ENCODE peak calls at places on chromosomes 3 and 15, in five cellular contexts. X, A, L, F and D are unnamed samples.

GRCh38 chr3:5278666-5279065 is 91.2 kb downstream of the EDEM1 start:
- DNase-seq in X (no peak), A (no peak), L (no peak), F (no peak), D (no peak)

GRCh38 chr15:94206463-94207167 is 24.7 kb upstream of the MCTP2 start:
- DNase-seq in X (no peak), A (no peak), L (no peak), F (no peak), D (no peak)

GRCh38 chr15:86571873-86572272 is 492.2 kb downstream of the AGBL1 start:
- DNase-seq in X (no peak), A (no peak), L (no peak), F (no peak), D (no peak)

GRCh38 chr3:98323425-98323824 is 30.2 kb upstream of the OR5K4 start:
- DNase-seq in X (no peak), A (no peak), L (no peak), F (no peak), D (no peak)

GRCh38 chr3:168165390-168166269 is 69.9 kb upstream of the GOLIM4 start:
- DNase-seq in X (peak), A (no peak), L (no peak), F (peak), D (peak)

GRCh38 chr3:78867409-78868372 is 900.1 kb downstream of the ROBO1 start:
- DNase-seq in X (no peak), A (no peak), L (no peak), F (no peak), D (no peak)

GRCh38 chr3:15305366-15305844 is 27.0 kb downstream of the SH3BP5 start:
- DNase-seq in X (no peak), A (peak), L (no peak), F (no peak), D (peak)

GRCh38 chr15:67175643-67176071 is 78.8 kb downstream of the AAGAB start:
- DNase-seq in X (no peak), A (no peak), L (no peak), F (no peak), D (no peak)

GRCh38 chr3:70386043-70386442 is 73.6 kb upstream of the MDFIC2 start:
- DNase-seq in X (no peak), A (no peak), L (no peak), F (no peak), D (no peak)

GRCh38 chr3:59246719-59247401 is 197.0 kb upstream of the CFAP20DC start:
- DNase-seq in X (no peak), A (no peak), L (no peak), F (no peak), D (no peak)

GRCh38 chr3:113268917-113269316 is 57.6 kb downstream of the BOC start:
- DNase-seq in X (no peak), A (no peak), L (no peak), F (no peak), D (no peak)

GRCh38 chr3:111915905-111916304 is 56.8 kb downstream of the PHLDB2 start:
- DNase-seq in X (no peak), A (no peak), L (no peak), F (no peak), D (no peak)

GRCh38 chr3:146491303-146491702 is 21.9 kb upstream of the PLSCR2 start:
- DNase-seq in X (no peak), A (no peak), L (no peak), F (no peak), D (no peak)

GRCh38 chr15:31325432-31325975 is 1.1 kb upstream of the KLF13 start:
- DNase-seq in X (no peak), A (peak), L (peak), F (peak), D (peak)

GRCh38 chr3:170259853-170260386 is 37.7 kb downstream of the PRKCI start:
- DNase-seq in X (no peak), A (no peak), L (no peak), F (no peak), D (no peak)

GRCh38 chr15:63990449-63990848 is 55.8 kb downstream of the DAPK2 start:
- DNase-seq in X (no peak), A (no peak), L (no peak), F (no peak), D (no peak)

GRCh38 chr3:52237659-52238172 is 1.2 kb downstream of the TWF2 start:
- DNase-seq in X (no peak), A (no peak), L (no peak), F (no peak), D (peak)

GRCh38 chr3:12501360-12502020 is 17.2 kb downstream of the TSEN2 start:
- DNase-seq in X (no peak), A (no peak), L (no peak), F (no peak), D (no peak)

GRCh38 chr3:5162102-5162501 is 25.4 kb upstream of the EDEM1 start:
- DNase-seq in X (no peak), A (no peak), L (no peak), F (no peak), D (no peak)

GRCh38 chr15:63473999-63474809 is 30.2 kb upstream of the USP3 start:
- DNase-seq in X (peak), A (no peak), L (no peak), F (no peak), D (no peak)

GRCh38 chr15:75176404-75176761 is 25.3 kb upstream of the C15orf39 start:
- DNase-seq in X (no peak), A (no peak), L (no peak), F (no peak), D (no peak)

GRCh38 chr15:57827021-57827420 is 120.5 kb downstream of the POLR2M start:
- DNase-seq in X (no peak), A (no peak), L (no peak), F (no peak), D (no peak)

GRCh38 chr15:28191832-28192231 is 92.7 kb upstream of the OCA2 start:
- DNase-seq in X (peak), A (no peak), L (no peak), F (peak), D (no peak)

GRCh38 chr3:39907981-39908380 is 98.6 kb downstream of the MYRIP start:
- DNase-seq in X (no peak), A (no peak), L (no peak), F (no peak), D (no peak)

GRCh38 chr3:169091196-169091595 is 572.3 kb downstream of the MECOM start:
- DNase-seq in X (no peak), A (no peak), L (no peak), F (no peak), D (no peak)

GRCh38 chr3:75338342-75338741 is 325.8 kb upstream of the FRG2C start:
- DNase-seq in X (no peak), A (no peak), L (no peak), F (no peak), D (no peak)

GRCh38 chr3:129529436-129530210 is 1.2 kb downstream of the RHO start:
- DNase-seq in X (no peak), A (no peak), L (no peak), F (no peak), D (no peak)

GRCh38 chr15:74845581-74845980 is 2.6 kb upstream of the ULK3 start:
- DNase-seq in X (no peak), A (no peak), L (no peak), F (no peak), D (no peak)

GRCh38 chr3:124217542-124217941 is 225.6 kb upstream of the ROPN1 start:
- DNase-seq in X (no peak), A (peak), L (no peak), F (peak), D (peak)

GRCh38 chr3:98596902-98597500 is 3.6 kb upstream of the CPOX start:
- DNase-seq in X (peak), A (no peak), L (no peak), F (no peak), D (peak)

GRCh38 chr3:156843071-156843808 is 17.1 kb downstream of the LEKR1 start:
- DNase-seq in X (no peak), A (no peak), L (no peak), F (no peak), D (no peak)

GRCh38 chr3:194255252-194256039 is 95.7 kb downstream of the CPN2 start:
- DNase-seq in X (no peak), A (peak), L (peak), F (no peak), D (peak)

GRCh38 chr3:38960042-38960622 is 91.6 kb downstream of the SCN11A start:
- DNase-seq in X (no peak), A (no peak), L (no peak), F (no peak), D (no peak)

GRCh38 chr3:186099178-186099577 is 9.7 kb downstream of the ETV5 start:
- DNase-seq in X (no peak), A (peak), L (no peak), F (no peak), D (no peak)

GRCh38 chr3:32954506-32954905 is 3.1 kb downstream of the CCR4 start:
- DNase-seq in X (no peak), A (no peak), L (no peak), F (no peak), D (no peak)

GRCh38 chr3:131033480-131034080 is 6.9 kb downstream of the NEK11 start:
- DNase-seq in X (peak), A (no peak), L (no peak), F (peak), D (peak)

GRCh38 chr3:62582495-62583172 is 209.3 kb upstream of the FEZF2 start:
- DNase-seq in X (no peak), A (no peak), L (no peak), F (no peak), D (no peak)

GRCh38 chr3:86234516-86235254 is 756.3 kb downstream of the VGLL3 start:
- DNase-seq in X (no peak), A (no peak), L (no peak), F (no peak), D (no peak)

GRCh38 chr3:179771797-179772196 is 119.0 kb downstream of the USP13 start:
- DNase-seq in X (no peak), A (no peak), L (no peak), F (no peak), D (no peak)

GRCh38 chr3:189108032-189108431 is 63.7 kb upstream of the TPRG1 start:
- DNase-seq in X (no peak), A (no peak), L (no peak), F (no peak), D (no peak)